ENCODE peak calls at places on chromosomes 5 and 9, in six cellular contexts. X, T, E, Q, J and N are unnamed samples.

GRCh38 chr5:64497390-64497789 is 8.4 kb upstream of the RGS7BP start:
- DNase-seq in X (no peak), E (peak; percentile 71), J (peak; percentile 50), T (peak; percentile 50), Q (peak; percentile 1), N (peak; percentile 28)

GRCh38 chr5:82861705-82862104 is 215.5 kb downstream of the TMEM167A start:
- DNase-seq in E (no peak), J (peak; percentile 28), T (no peak), X (no peak), Q (no peak), N (no peak)

GRCh38 chr9:78053627-78054026 is 22.0 kb upstream of the GNAQ start:
- DNase-seq in J (no peak), X (no peak), T (no peak), Q (no peak), E (no peak), N (no peak)

GRCh38 chr5:151571270-151572173 is 19.6 kb downstream of the FAT2 start:
- DNase-seq in Q (no peak), J (no peak), X (no peak), T (no peak), E (no peak), N (no peak)

GRCh38 chr9:120974921-120975320 is 48.3 kb upstream of the TRAF1 start:
- DNase-seq in X (no peak), E (no peak), J (no peak), Q (no peak), T (no peak), N (no peak)

GRCh38 chr9:69153707-69154521 is 20.2 kb upstream of the TJP2 start:
- DNase-seq in J (no peak), T (no peak), X (no peak), E (no peak), Q (no peak), N (no peak)

GRCh38 chr5:142650881-142651280 is 35.0 kb downstream of the FGF1 start:
- DNase-seq in T (no peak), Q (no peak), E (no peak), X (no peak), J (no peak), N (no peak)

GRCh38 chr9:70007831-70008230 is 35.8 kb upstream of the MAMDC2 start:
- DNase-seq in J (no peak), X (no peak), Q (no peak), E (no peak), T (no peak), N (no peak)

GRCh38 chr9:21777701-21778100 is 24.7 kb upstream of the MTAP start:
- DNase-seq in T (no peak), E (no peak), Q (peak; percentile 7), J (peak; percentile 89), X (no peak), N (peak; percentile 93)

GRCh38 chr9:94656190-94656589 is 16.9 kb upstream of the FBP1 start:
- DNase-seq in Q (no peak), J (no peak), E (no peak), X (no peak), T (no peak), N (no peak)

GRCh38 chr5:136686192-136686872 is 321.0 kb upstream of the TRPC7 start:
- DNase-seq in X (no peak), E (peak; percentile 44), T (peak; percentile 27), J (peak; percentile 46), Q (no peak), N (peak; percentile 26)

GRCh38 chr9:37969130-37969529 is 65.2 kb upstream of the SLC25A51 start:
- DNase-seq in X (no peak), E (no peak), Q (no peak), J (peak; percentile 30), T (no peak), N (peak; percentile 62)

GRCh38 chr5:143714629-143715028 is 97.3 kb upstream of the HMHB1 start:
- DNase-seq in J (peak; percentile 63), X (no peak), Q (no peak), E (no peak), T (no peak), N (peak; percentile 60)

GRCh38 chr9:137064027-137064879 is 6.1 kb downstream of the SAPCD2 start:
- DNase-seq in Q (no peak), J (peak; percentile 58), X (peak; percentile 76), E (peak; percentile 47), T (peak; percentile 83), N (no peak)

GRCh38 chr5:137611011-137611580 is 112.0 kb upstream of the SPOCK1 start:
- DNase-seq in Q (no peak), E (no peak), X (no peak), J (peak; percentile 36), T (no peak), N (no peak)

GRCh38 chr5:139700711-139701693 is 52.9 kb downstream of the CXXC5 start:
- DNase-seq in T (peak; percentile 40), J (no peak), X (no peak), Q (no peak), E (no peak), N (no peak)

GRCh38 chr9:137301086-137301947 is 754 bp downstream of the NRARP start:
- DNase-seq in Q (no peak), X (peak; percentile 65), E (peak; percentile 64), J (peak; percentile 59), T (peak; percentile 72), N (peak; percentile 39)

GRCh38 chr5:61051267-61051666 is 106.3 kb downstream of the NDUFAF2 start:
- DNase-seq in T (no peak), E (peak; percentile 89), J (peak; percentile 65), X (no peak), Q (no peak), N (peak; percentile 73)

GRCh38 chr9:123111977-123112869 is 78.8 kb downstream of the GPR21 start:
- DNase-seq in X (no peak), E (no peak), Q (no peak), T (peak; percentile 55), J (no peak), N (no peak)

GRCh38 chr9:7982907-7983306 is 183.3 kb upstream of the DMAC1 start:
- DNase-seq in T (no peak), J (no peak), E (no peak), X (no peak), Q (no peak), N (no peak)

GRCh38 chr5:119212666-119213065 is 141.8 kb downstream of the DMXL1 start:
- DNase-seq in X (no peak), Q (no peak), T (no peak), J (no peak), E (no peak), N (no peak)

GRCh38 chr5:156359452-156359851 is 32.5 kb downstream of the SGCD start:
- DNase-seq in T (no peak), Q (peak; percentile 72), X (no peak), E (no peak), J (peak; percentile 96), N (peak; percentile 96)

GRCh38 chr5:80835128-80835527 is 125.0 kb upstream of the RASGRF2 start:
- DNase-seq in Q (no peak), X (no peak), J (no peak), E (no peak), T (no peak), N (no peak)